ENCODE peak calls at places on chromosomes 12 and 14, in five cellular contexts. S, W, P, D and H are unnamed samples.

GRCh38 chr14:90676859-90677258 is 139.4 kb downstream of the TTC7B start:
- DNase-seq in P (no peak), W (no peak), S (no peak), D (no peak), H (no peak)

GRCh38 chr14:50666772-50667490 is 1.2 kb downstream of the SAV1 start:
- DNase-seq in W (peak; percentile 16), P (peak; percentile 37), D (no peak), S (no peak), H (no peak)

GRCh38 chr12:82124711-82125110 is 233.5 kb downstream of the CCDC59 start:
- DNase-seq in D (no peak), S (no peak), W (no peak), P (no peak), H (no peak)

GRCh38 chr12:112759786-112760185 is 31.8 kb upstream of the RPH3A start:
- DNase-seq in D (no peak), S (no peak), W (no peak), P (no peak), H (no peak)

GRCh38 chr12:2641209-2641608 is 153.6 kb upstream of the FKBP4 start:
- DNase-seq in S (no peak), W (peak; percentile 41), P (no peak), D (no peak), H (peak; percentile 45)

GRCh38 chr12:106138646-106139421 is at the start of gene NUAK1:
- DNase-seq in W (no peak), D (no peak), P (no peak), S (no peak), H (peak; percentile 66)

GRCh38 chr12:55365086-55365485 is 2.3 kb downstream of the OR6C75 start:
- DNase-seq in D (no peak), P (no peak), W (no peak), S (no peak), H (no peak)

GRCh38 chr14:32339188-32339587 is 10.1 kb downstream of the AKAP6 start:
- DNase-seq in S (no peak), W (no peak), P (no peak), D (no peak), H (no peak)

GRCh38 chr12:42473130-42473529 is 116.4 kb downstream of the PRICKLE1 start:
- DNase-seq in W (no peak), D (no peak), P (no peak), S (no peak), H (no peak)

GRCh38 chr14:96090441-96091148 is 51.4 kb downstream of the C14orf132 start:
- DNase-seq in D (no peak), W (no peak), P (no peak), S (no peak), H (no peak)

GRCh38 chr14:36618641-36619040 is 36.2 kb upstream of the NKX2-8 start:
- DNase-seq in D (no peak), W (no peak), P (no peak), S (no peak), H (no peak)

GRCh38 chr12:63045020-63045860 is 105.8 kb downstream of the AVPR1A start:
- DNase-seq in W (no peak), D (no peak), P (no peak), S (no peak), H (peak; percentile 26)

GRCh38 chr12:101832030-101832429 is 1.3 kb upstream of the GNPTAB start:
- DNase-seq in P (no peak), S (no peak), W (no peak), D (no peak), H (no peak)

GRCh38 chr12:1583421-1584078 is 10.8 kb downstream of the FBXL14 start:
- DNase-seq in S (no peak), P (peak; percentile 72), D (peak; percentile 77), W (peak; percentile 70), H (peak; percentile 74)

GRCh38 chr14:96267336-96267735 is 11.3 kb downstream of the BDKRB1 start:
- DNase-seq in D (no peak), P (no peak), S (no peak), W (no peak), H (no peak)

GRCh38 chr14:90820958-90821357 is 4.7 kb upstream of the TTC7B start:
- DNase-seq in P (no peak), D (no peak), W (no peak), S (no peak), H (no peak)

GRCh38 chr14:21199611-21200570 is 44.0 kb upstream of the OR5AU1 start:
- DNase-seq in S (no peak), W (no peak), P (no peak), D (no peak), H (no peak)

GRCh38 chr14:56173360-56173922 is 55.2 kb downstream of the PELI2 start:
- DNase-seq in P (no peak), S (no peak), D (no peak), W (no peak), H (no peak)

GRCh38 chr12:121223283-121223946 is 13.5 kb downstream of the P2RX4 start:
- DNase-seq in P (no peak), S (no peak), W (no peak), D (no peak), H (no peak)

GRCh38 chr14:23409475-23409874 is 1.4 kb upstream of the MYH6 start:
- DNase-seq in D (no peak), S (no peak), W (no peak), P (no peak), H (no peak)

GRCh38 chr12:108323581-108323980 is 15.5 kb downstream of the CMKLR1 start:
- DNase-seq in P (no peak), D (no peak), S (no peak), W (no peak), H (no peak)

GRCh38 chr14:94341654-94342333 is 18.7 kb upstream of the SERPINA6 start:
- DNase-seq in P (no peak), S (no peak), W (no peak), D (no peak), H (no peak)

GRCh38 chr12:86212970-86213369 is 43.2 kb downstream of the MGAT4C start:
- DNase-seq in W (no peak), D (no peak), P (no peak), S (no peak), H (no peak)
- TF ChIP-seq HDAC2 in W (no peak), D (no peak), P (no peak), S (no peak), H (no peak)

GRCh38 chr12:68119724-68120211 is 39.8 kb downstream of the IFNG start:
- DNase-seq in S (no peak), P (no peak), D (peak; percentile 73), W (no peak), H (no peak)

GRCh38 chr12:68118096-68118755 is 41.3 kb downstream of the IFNG start:
- DNase-seq in S (no peak), D (no peak), W (no peak), P (no peak), H (no peak)

GRCh38 chr12:68122236-68122920 is 37.2 kb downstream of the IFNG start:
- DNase-seq in D (no peak), P (no peak), S (no peak), W (no peak), H (no peak)

GRCh38 chr12:68121143-68121542 is 38.4 kb downstream of the IFNG start:
- DNase-seq in W (no peak), D (no peak), P (no peak), S (no peak), H (no peak)

DNA sequence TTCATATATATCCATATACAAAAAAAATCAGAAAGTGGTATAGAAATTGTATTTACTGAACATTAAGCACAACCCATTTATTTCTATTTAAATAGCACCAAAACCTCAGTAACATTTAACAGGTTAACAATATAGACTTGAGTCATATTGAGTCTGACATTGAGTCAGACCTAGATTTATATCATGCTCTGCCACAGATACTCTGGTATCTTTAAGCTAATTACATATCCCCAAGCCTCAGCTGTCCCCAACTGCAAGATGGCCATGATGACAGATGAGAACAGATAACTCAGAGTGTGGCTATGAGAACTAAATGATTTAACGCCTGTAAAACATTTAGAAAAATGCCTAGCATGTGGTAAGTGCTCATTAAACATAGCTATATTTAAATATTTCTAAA is 40.3 kb downstream of the IFNG start:
- DNase-seq in S (no peak), W (no peak), P (no peak), D (no peak), H (no peak)
- TF ChIP-seq HDAC2 in S (no peak), W (no peak), P (no peak), D (no peak), H (no peak)

GRCh38 chr12:79993106-79993862 is 58.4 kb upstream of the PPP1R12A start:
- DNase-seq in W (no peak), S (no peak), D (no peak), P (no peak), H (no peak)
- TF ChIP-seq HDAC2 in W (no peak), S (no peak), D (no peak), P (no peak), H (no peak)

GRCh38 chr12:91289881-91290280 is 107.3 kb upstream of the DCN start:
- DNase-seq in P (no peak), S (no peak), D (no peak), W (no peak), H (no peak)
- TF ChIP-seq HDAC2 in P (no peak), S (no peak), D (no peak), W (no peak), H (no peak)

GRCh38 chr12:116352315-116352835 is 74.9 kb upstream of the MED13L start:
- DNase-seq in D (no peak), W (no peak), P (no peak), S (no peak), H (no peak)

GRCh38 chr12:116354950-116355779 is 77.7 kb upstream of the MED13L start:
- DNase-seq in P (no peak), W (peak; percentile 55), D (no peak), S (no peak), H (no peak)

GRCh38 chr12:116358850-116359761 is 81.6 kb upstream of the MED13L start:
- DNase-seq in S (no peak), D (no peak), P (peak; percentile 92), W (peak; percentile 94), H (peak; percentile 95)

GRCh38 chr12:116353958-116354357 is 76.5 kb upstream of the MED13L start:
- DNase-seq in D (no peak), S (no peak), W (no peak), P (no peak), H (no peak)

GRCh38 chr12:116354534-116354933 is 77.0 kb upstream of the MED13L start:
- DNase-seq in S (no peak), W (no peak), D (no peak), P (no peak), H (no peak)
- TF ChIP-seq HDAC2 in S (no peak), W (no peak), D (no peak), P (no peak), H (no peak)

DNA sequence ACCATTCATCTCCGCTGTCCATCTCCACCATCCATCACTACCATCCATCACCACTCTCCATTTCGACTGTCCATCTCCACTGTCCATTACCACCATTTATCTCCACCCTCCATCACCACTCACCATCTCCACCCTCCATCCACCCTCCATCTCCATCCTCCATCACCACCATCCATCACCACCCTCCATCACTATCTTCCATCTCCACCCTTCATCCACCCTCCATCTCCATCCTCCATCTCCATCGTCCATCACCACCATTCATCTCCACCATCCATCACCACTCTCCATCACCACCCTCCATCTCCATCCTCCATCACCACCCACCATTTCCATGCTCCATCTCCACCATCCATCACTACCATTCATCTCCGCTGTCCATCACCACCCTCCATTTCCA is 5.2 kb upstream of the CEP170B start:
- DNase-seq in D (no peak), S (no peak), P (no peak), W (no peak), H (no peak)
- TF ChIP-seq HDAC2 in D (no peak), S (no peak), P (no peak), W (no peak), H (no peak)

GRCh38 chr14:76957224-76957881 is 71.2 kb downstream of the IRF2BPL start:
- DNase-seq in S (no peak), P (no peak), W (no peak), D (no peak), H (no peak)
- TF ChIP-seq HDAC2 in S (no peak), P (no peak), W (no peak), D (no peak), H (no peak)

GRCh38 chr12:111368684-111369495 is at the start of gene PHETA1:
- DNase-seq in D (peak; percentile 30), S (peak; percentile 39), W (peak; percentile 96), P (peak; percentile 82), H (peak; percentile 87)
- TF ChIP-seq HDAC2 in D (no peak), S (peak; percentile 26), W (no peak), P (peak; percentile 16), H (no peak)